ENCODE peak calls at places on chromosomes 4 and X, in five cellular contexts. G is fibroblast of lung, T is adrenal gland, E is tibial nerve, F is upper lobe of right lung. L is an unnamed sample. For H3K9me3 and H3K36me3, the result is how much of the 10 kb centered on the place peaks cover.

GRCh38 chrX:41005445-41005992 is 79.7 kb upstream of the USP9X start:
- DNase-seq in F (no peak), E (no peak), T (no peak), G (no peak), L (no peak)

GRCh38 chrX:116462843-116463242 is at the start of gene CT83:
- DNase-seq in T (no peak), F (no peak), G (no peak), E (no peak), L (no peak)

GRCh38 chrX:39848243-39848642 is 249.5 kb downstream of the BCOR start:
- DNase-seq in E (no peak), F (no peak), T (peak), G (peak), L (no peak)

GRCh38 chr4:176195184-176195978 is at the start of gene SPATA4:
- DNase-seq in F (peak), G (peak), T (peak), E (peak), L (peak)

GRCh38 chr4:125187221-125187620 is 127.5 kb upstream of the FAT4 start:
- DNase-seq in E (no peak), G (peak), F (no peak), T (no peak), L (no peak)

GRCh38 chrX:39688576-39689373 is 409.0 kb downstream of the BCOR start:
- DNase-seq in G (peak), F (peak), T (peak), E (peak), L (peak)

GRCh38 chrX:44343412-44343942 is at the start of gene EFHC2:
- DNase-seq in E (peak), F (peak), T (no peak), G (peak), L (peak)

GRCh38 chrX:34987646-34988045 is 45.0 kb downstream of the FAM47B start:
- DNase-seq in E (no peak), T (no peak), G (no peak), F (no peak), L (no peak)

GRCh38 chrX:76159453-76159852 is 13.4 kb upstream of the PBDC1 start:
- DNase-seq in T (no peak), G (no peak), E (no peak), F (no peak), L (no peak)

GRCh38 chr4:26788341-26788733 is 72.3 kb upstream of the STIM2 start:
- DNase-seq in G (no peak), F (no peak), T (no peak), E (no peak), L (no peak)

GRCh38 chrX:40394302-40394701 is 186.5 kb upstream of the ATP6AP2 start:
- DNase-seq in F (no peak), G (no peak), T (no peak), E (no peak), L (no peak)

GRCh38 chrX:45714864-45715263 is 514.2 kb upstream of the DIPK2B start:
- DNase-seq in F (no peak), G (peak), E (no peak), T (no peak), L (peak)

GRCh38 chr4:145285928-145286327 is 105.5 kb upstream of the OTUD4 start:
- DNase-seq in G (no peak), T (no peak), E (no peak), F (no peak), L (peak)

GRCh38 chrX:19225906-19226305 is 103.6 kb upstream of the ADGRG2 start:
- DNase-seq in T (no peak), F (no peak), G (peak), E (no peak), L (no peak)

GRCh38 chrX:67582436-67582835 is 38.6 kb downstream of the AR start:
- DNase-seq in E (no peak), G (no peak), F (no peak), T (no peak), L (no peak)

GRCh38 chr4:129526812-129527211 is 430.9 kb downstream of the C4orf33 start:
- DNase-seq in F (no peak), E (no peak), T (no peak), G (no peak), L (no peak)

GRCh38 chr4:138773321-138773720 is 242.3 kb upstream of the NOCT start:
- DNase-seq in E (no peak), T (no peak), G (no peak), F (no peak), L (no peak)

GRCh38 chr4:101439926-101440325 is 92.6 kb upstream of the PPP3CA start:
- DNase-seq in G (no peak), F (no peak), T (no peak), E (no peak), L (no peak)

GRCh38 chr4:164204434-164204833 is 549.5 kb upstream of the SMIM31 start:
- DNase-seq in F (no peak), G (peak), E (no peak), T (no peak), L (peak)

GRCh38 chr4:8026455-8026854 is 86.8 kb upstream of the AFAP1 start:
- DNase-seq in F (no peak), G (no peak), T (no peak), E (no peak), L (no peak)

GRCh38 chr4:6367313-6367945 is 97.8 kb downstream of the WFS1 start:
- DNase-seq in T (no peak), F (no peak), G (no peak), E (no peak), L (no peak)

GRCh38 chr4:184396570-184397515 is 77.5 kb downstream of the IRF2 start:
- DNase-seq in T (no peak), E (no peak), F (no peak), G (no peak), L (no peak)

GRCh38 chr4:89121711-89122387 is 10.5 kb downstream of the TIGD2 start:
- DNase-seq in F (no peak), G (no peak), T (no peak), E (no peak), L (no peak)

GRCh38 chrX:147602297-147602696 is 309.4 kb upstream of the FMR1 start:
- DNase-seq in G (no peak), E (no peak), T (no peak), F (no peak), L (no peak)

GRCh38 chr4:98430708-98431403 is 169.7 kb downstream of the RAP1GDS1 start:
- DNase-seq in F (no peak), T (no peak), G (peak), E (no peak), L (peak)

GRCh38 chr4:48478273-48478672 is 4.9 kb upstream of the SLC10A4 start:
- DNase-seq in F (no peak), G (no peak), T (no peak), E (no peak), L (no peak)

GRCh38 chr4:128220286-128221235 is 67.1 kb downstream of the PGRMC2 start:
- DNase-seq in G (peak), F (no peak), T (no peak), E (no peak), L (no peak)

GRCh38 chr4:139783761-139784484 is 118.3 kb downstream of the MGST2 start:
- DNase-seq in G (no peak), T (no peak), F (no peak), E (no peak), L (no peak)

GRCh38 chr4:164935363-164935762 is 42.1 kb downstream of the TRIM61 start:
- DNase-seq in F (no peak), E (no peak), T (no peak), G (no peak), L (no peak)

GRCh38 chr4:106312377-106312776 is 3.6 kb downstream of the TBCK start:
- DNase-seq in G (peak), E (no peak), F (no peak), T (no peak), L (no peak)

GRCh38 chr4:14787894-14788293 is 214.4 kb upstream of the CPEB2 start:
- DNase-seq in G (peak), T (no peak), E (no peak), F (no peak), L (no peak)

GRCh38 chr4:142091691-142092182 is 455.4 kb downstream of the IL15 start:
- DNase-seq in E (no peak), F (no peak), T (peak), G (peak), L (peak)

GRCh38 chr4:33882246-33882990 is 2361.9 kb downstream of the ARAP2 start:
- DNase-seq in F (no peak), G (no peak), T (no peak), E (no peak), L (no peak)

GRCh38 chr4:33878710-33879109 is 2365.6 kb downstream of the ARAP2 start:
- DNase-seq in E (no peak), T (no peak), F (no peak), G (no peak), L (no peak)

GRCh38 chr4:33886356-33886755 is 2358.0 kb downstream of the ARAP2 start:
- DNase-seq in G (no peak), F (no peak), T (no peak), E (no peak), L (no peak)

GRCh38 chr4:33881176-33881575 is 2363.1 kb downstream of the ARAP2 start:
- DNase-seq in T (no peak), F (no peak), G (no peak), E (no peak), L (no peak)

GRCh38 chr4:33883111-33883510 is 2361.2 kb downstream of the ARAP2 start:
- DNase-seq in F (no peak), G (no peak), T (no peak), E (no peak), L (no peak)
- H3K9me3 ChIP-seq in F (under half), G (under half), T (under half), E (under half), L (under half)

GRCh38 chrX:107712231-107713204 is 63.1 kb downstream of the TSC22D3 start:
- DNase-seq in E (no peak), G (peak), T (no peak), F (no peak), L (no peak)

GRCh38 chrX:107716045-107716684 is 59.4 kb downstream of the TSC22D3 start:
- DNase-seq in E (no peak), G (no peak), F (peak), T (peak), L (peak)

GRCh38 chrX:107715331-107716044 is 60.1 kb downstream of the TSC22D3 start:
- DNase-seq in F (no peak), G (no peak), E (no peak), T (peak), L (no peak)

GRCh38 chrX:107713205-107714195 is 62.1 kb downstream of the TSC22D3 start:
- DNase-seq in E (no peak), G (peak), F (no peak), T (no peak), L (no peak)

GRCh38 chrX:107714196-107714811 is 61.3 kb downstream of the TSC22D3 start:
- DNase-seq in E (no peak), T (peak), F (no peak), G (peak), L (no peak)
- H3K4me3 ChIP-seq in E (peak), T (no peak), F (peak), G (peak), L (no peak)

GRCh38 chrX:1416327-1416784 is 24.4 kb upstream of the SLC25A6 start:
- DNase-seq in G (no peak), T (no peak), E (no peak), F (peak), L (no peak)
- H3K36me3 ChIP-seq in G (under half), T (under half), E (under half), F (under half), L (half or more)

GRCh38 chrX:151828434-151829080 is 84.1 kb upstream of the MAGEA4 start:
- DNase-seq in E (no peak), F (no peak), T (no peak), G (no peak), L (peak)

GRCh38 chrX:151821226-151821625 is 86.7 kb downstream of the CNGA2 start:
- DNase-seq in E (no peak), F (no peak), T (no peak), G (no peak), L (no peak)

GRCh38 chrX:151830911-151831310 is 81.8 kb upstream of the MAGEA4 start:
- DNase-seq in E (no peak), F (no peak), T (no peak), G (no peak), L (no peak)

DNA sequence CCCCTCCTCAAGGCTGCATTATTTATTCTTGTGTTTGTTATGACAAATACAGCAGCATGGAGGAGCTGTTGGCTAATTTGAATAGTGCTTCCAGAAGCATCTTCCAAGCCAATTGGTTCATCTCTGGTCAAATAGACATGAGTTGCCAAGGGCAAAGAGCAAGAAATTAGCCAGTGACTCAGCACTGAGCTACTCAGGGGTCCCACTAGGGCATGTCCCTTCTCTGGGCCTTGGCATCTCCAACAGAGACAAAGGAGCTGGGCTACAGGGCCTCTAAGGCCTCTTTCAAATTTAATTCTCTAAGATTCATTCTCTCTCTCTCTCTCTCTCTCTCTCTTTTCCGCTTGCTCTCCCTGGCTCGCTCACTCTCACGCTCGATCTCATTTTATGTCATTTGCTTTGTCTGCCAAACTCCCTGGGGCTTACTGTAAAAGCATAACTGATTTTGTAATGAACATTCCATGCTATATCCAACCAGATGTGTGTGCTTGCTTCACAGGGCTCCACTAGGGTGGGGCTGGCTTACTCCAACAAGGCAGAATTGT is 86.7 kb upstream of the MAGEA4 start:
- DNase-seq in G (peak), F (no peak), E (no peak), T (no peak), L (peak)
- H3K9me3 ChIP-seq in G (under half), F (under half), E (under half), T (under half), L (under half)

GRCh38 chrX:12138366-12139313 is at the start of gene FRMPD4:
- DNase-seq in G (no peak), T (no peak), F (no peak), E (no peak), L (peak)
- H3K4me3 ChIP-seq in G (peak), T (no peak), F (peak), E (peak), L (peak)

GRCh38 chr4:77035153-77035552 is 40.6 kb downstream of the CCNI start:
- DNase-seq in E (no peak), G (no peak), T (no peak), F (no peak), L (no peak)

GRCh38 chr4:77036206-77036605 is 39.6 kb downstream of the CCNI start:
- DNase-seq in F (no peak), T (no peak), G (peak), E (no peak), L (peak)

GRCh38 chr4:77028241-77028640 is 47.5 kb downstream of the CCNI start:
- DNase-seq in F (no peak), G (no peak), E (no peak), T (no peak), L (no peak)

GRCh38 chr4:77026322-77026704 is 49.5 kb downstream of the CCNI start:
- DNase-seq in G (no peak), T (no peak), F (no peak), E (no peak), L (no peak)

DNA sequence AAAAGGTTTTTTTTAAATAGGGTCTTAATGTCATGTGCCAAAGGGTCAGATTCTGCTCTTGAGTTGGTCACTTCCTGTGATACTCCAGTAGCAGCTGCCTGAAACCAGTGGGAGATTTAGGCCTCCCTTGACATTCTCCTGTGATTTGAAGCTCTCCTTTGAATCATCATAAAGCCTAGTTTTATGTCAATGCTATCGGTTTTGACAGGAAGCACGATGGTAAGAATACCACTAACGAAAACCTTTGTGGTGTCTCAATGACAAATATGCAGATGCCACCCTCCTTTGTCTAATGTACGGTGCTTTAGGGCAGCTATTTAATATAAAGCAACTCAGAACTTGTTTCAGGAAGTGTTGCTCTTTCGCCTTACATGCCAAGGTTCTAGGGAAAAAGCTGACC is 44.2 kb downstream of the CCNI start:
- DNase-seq in F (no peak), G (no peak), E (no peak), T (no peak), L (no peak)
- H3K36me3 ChIP-seq in F (half or more), G (under half), E (under half), T (under half), L (under half)

GRCh38 chr4:69860521-69861298 is 765 bp upstream of the SULT1E1 start:
- DNase-seq in E (no peak), G (no peak), F (no peak), T (no peak), L (no peak)
- H3K9me3 ChIP-seq in E (under half), G (under half), F (under half), T (under half), L (under half)

DNA sequence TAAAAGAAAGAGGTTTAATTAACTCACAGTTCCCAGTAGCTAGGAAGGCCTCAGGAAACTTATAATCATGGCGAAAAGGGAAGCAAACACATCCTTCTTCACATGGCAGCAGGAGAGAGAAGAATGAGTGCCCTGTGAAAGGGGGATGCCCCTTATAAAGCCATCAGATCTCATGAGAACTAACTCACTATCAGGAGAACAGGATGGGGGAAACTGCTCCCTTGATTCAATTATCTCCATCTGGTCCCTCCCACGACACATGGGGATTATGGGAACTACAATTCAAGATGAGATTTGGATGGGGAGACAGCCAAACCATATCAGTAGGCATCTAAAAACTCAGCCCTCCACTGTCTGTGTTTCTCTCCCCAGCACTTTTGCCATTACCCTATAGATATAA is 22.4 kb downstream of the ANK2 start:
- DNase-seq in G (no peak), E (no peak), F (no peak), T (no peak), L (no peak)
- H3K4me3 ChIP-seq in G (no peak), E (no peak), F (no peak), T (no peak), L (no peak)